ENCODE peak calls at places on chromosomes 2 and 18, in four cellular contexts. F is fibroblast of pulmonary artery, D is coronary artery, B is heart right ventricle. W is an unnamed sample.

GRCh38 chr2:82007051-82007664 is 1702.6 kb upstream of the LRRTM1 start:
- DNase-seq in F (no peak), D (no peak), B (no peak), W (no peak)

GRCh38 chr2:142462291-142462690 is 331.5 kb upstream of the LRP1B start:
- DNase-seq in F (no peak), D (no peak), B (no peak), W (no peak)

GRCh38 chr2:30408961-30409387 is 38.1 kb upstream of the LCLAT1 start:
- DNase-seq in F (peak; percentile 28), D (no peak), B (peak; percentile 37), W (peak; percentile 66)

GRCh38 chr2:85811173-85811849 is 57.5 kb downstream of the ATOH8 start:
- DNase-seq in F (peak; percentile 44), D (peak; percentile 73), B (peak; percentile 61), W (peak; percentile 62)

GRCh38 chr2:10466801-10467200 is 18.7 kb upstream of the ODC1 start:
- DNase-seq in F (no peak), D (no peak), B (no peak), W (no peak)

GRCh38 chr2:118417417-118418125 is 329.3 kb downstream of the INSIG2 start:
- DNase-seq in F (peak; percentile 2), D (no peak), B (no peak), W (peak; percentile 87)

GRCh38 chr2:204015118-204015842 is 78.7 kb downstream of the ICOS start:
- DNase-seq in F (no peak), D (no peak), B (no peak), W (no peak)

GRCh38 chr2:240991378-240992263 is 6.8 kb upstream of the SNED1 start:
- DNase-seq in F (peak; percentile 94), D (peak; percentile 97), B (peak; percentile 83), W (peak; percentile 98)

GRCh38 chr2:109339519-109339991 is 210.6 kb downstream of the SH3RF3 start:
- DNase-seq in F (peak; percentile 76), D (peak; percentile 47), B (no peak), W (peak; percentile 91)

GRCh38 chr2:3641841-3642421 is 16.1 kb upstream of the ALLC start:
- DNase-seq in F (peak; percentile 68), D (peak; percentile 65), B (peak; percentile 3), W (peak; percentile 40)

GRCh38 chr2:74584088-74584645 is 29.6 kb downstream of the DOK1 start:
- DNase-seq in F (peak; percentile 35), D (no peak), B (no peak), W (peak; percentile 68)

GRCh38 chr18:37122877-37123276 is 293.9 kb downstream of the KIAA1328 start:
- DNase-seq in F (no peak), D (no peak), B (no peak), W (no peak)

GRCh38 chr2:49044680-49045079 is 109.6 kb downstream of the FSHR start:
- DNase-seq in F (peak; percentile 3), D (no peak), B (no peak), W (no peak)

GRCh38 chr2:240817496-240818292 is 2.3 kb downstream of the KIF1A start:
- DNase-seq in F (no peak), D (peak; percentile 52), B (no peak), W (no peak)

GRCh38 chr2:8662239-8662879 is 19.5 kb upstream of the ID2 start:
- DNase-seq in F (peak; percentile 53), D (peak; percentile 46), B (no peak), W (peak; percentile 92)

GRCh38 chr2:234289789-234290188 is 207.1 kb downstream of the ARL4C start:
- DNase-seq in F (peak; percentile 68), D (no peak), B (no peak), W (peak; percentile 87)

GRCh38 chr2:238065447-238065846 is 4.6 kb downstream of the SCLY start:
- DNase-seq in F (no peak), D (no peak), B (no peak), W (no peak)

GRCh38 chr18:21069468-21069867 is 42.1 kb downstream of the ROCK1 start:
- DNase-seq in F (no peak), D (no peak), B (no peak), W (no peak)

GRCh38 chr2:12317853-12318426 is 398.8 kb upstream of the TRIB2 start:
- DNase-seq in F (peak; percentile 89), D (no peak), B (no peak), W (peak; percentile 98)

DNA sequence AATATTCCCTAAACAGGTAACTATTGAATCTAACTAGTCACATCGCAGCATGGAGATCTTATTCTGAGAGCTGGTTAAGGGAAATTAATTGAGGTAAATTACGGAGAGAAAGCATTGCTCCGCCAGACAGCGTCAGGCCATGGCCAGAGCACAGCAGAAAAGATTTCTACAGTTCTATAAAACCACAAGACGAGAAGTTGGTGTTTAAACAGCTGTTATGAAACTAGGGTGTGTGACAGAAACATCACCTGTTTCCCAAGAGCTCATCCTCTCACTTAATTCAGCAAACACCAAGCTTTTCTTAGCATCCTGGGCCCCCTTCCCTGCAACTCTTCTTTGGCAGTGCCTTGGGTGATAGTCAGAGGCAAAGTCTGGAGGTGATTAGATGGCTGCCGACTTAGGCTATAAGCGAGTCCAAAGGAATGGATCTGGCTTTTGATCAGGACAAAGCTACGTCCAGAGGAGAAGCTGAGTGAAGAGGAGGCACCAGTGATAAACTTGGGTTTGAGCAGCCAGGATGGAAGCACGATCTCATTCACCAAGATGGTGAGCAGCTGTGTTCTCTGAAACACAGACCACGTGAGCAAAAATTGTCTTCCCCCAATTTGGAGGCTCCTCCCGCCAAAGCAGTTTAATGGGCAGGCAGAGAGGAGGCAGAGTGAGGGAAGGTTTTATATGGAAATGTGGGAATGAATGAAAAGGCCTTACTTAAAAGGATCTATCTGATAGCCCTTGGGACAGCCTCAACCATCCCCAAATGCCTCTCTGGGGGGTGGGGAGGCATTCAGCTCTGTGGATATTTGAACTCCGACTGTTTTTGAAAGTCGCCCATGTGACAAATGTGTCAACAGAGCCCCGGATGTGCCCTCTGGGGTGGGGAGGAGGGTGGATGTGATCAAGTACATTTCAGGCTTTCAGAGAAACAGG is 57.8 kb downstream of the PKDCC start:
- DNase-seq in F (peak; percentile 39), D (no peak), B (peak; percentile 51), W (no peak)
- H3K4me3 ChIP-seq in F (no peak overlapping the region), D (no peak overlapping the region), B (peak overlapping the region; percentile 2), W (no peak overlapping the region)

GRCh38 chr18:59996370-59996966 is 96.7 kb downstream of the PMAIP1 start:
- DNase-seq in F (peak; percentile 68), D (no peak), B (no peak), W (peak; percentile 58)
- TF ChIP-seq CTCF in F (peak; percentile 83), D (no peak), B (peak; percentile 45), W (peak; percentile 88)

DNA sequence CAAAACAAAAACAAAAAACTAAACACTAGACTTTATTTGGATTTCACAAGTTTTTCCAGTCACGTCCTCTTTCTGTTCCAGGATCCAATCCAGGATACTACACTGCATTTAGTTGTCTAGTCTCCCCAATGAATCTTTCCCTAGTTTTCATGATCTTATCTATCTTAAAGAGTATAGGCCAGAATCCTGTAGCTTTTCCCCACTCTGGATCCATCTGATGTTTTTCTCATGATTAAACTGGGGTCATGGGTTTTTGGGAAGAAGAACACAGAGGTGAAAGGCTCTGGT is 178.8 kb upstream of the RASGRP3 start:
- DNase-seq in F (no peak), D (no peak), B (no peak), W (no peak)
- H3K4me3 ChIP-seq in F (no peak overlapping the region), D (peak overlapping the region; percentile 4), B (no peak overlapping the region), W (no peak overlapping the region)

GRCh38 chr2:215912299-215912842 is 101.0 kb downstream of the MREG start:
- DNase-seq in F (no peak), D (no peak), B (no peak), W (no peak)
- TF ChIP-seq CTCF in F (peak; percentile 32), D (no peak), B (no peak), W (peak; percentile 18)

DNA sequence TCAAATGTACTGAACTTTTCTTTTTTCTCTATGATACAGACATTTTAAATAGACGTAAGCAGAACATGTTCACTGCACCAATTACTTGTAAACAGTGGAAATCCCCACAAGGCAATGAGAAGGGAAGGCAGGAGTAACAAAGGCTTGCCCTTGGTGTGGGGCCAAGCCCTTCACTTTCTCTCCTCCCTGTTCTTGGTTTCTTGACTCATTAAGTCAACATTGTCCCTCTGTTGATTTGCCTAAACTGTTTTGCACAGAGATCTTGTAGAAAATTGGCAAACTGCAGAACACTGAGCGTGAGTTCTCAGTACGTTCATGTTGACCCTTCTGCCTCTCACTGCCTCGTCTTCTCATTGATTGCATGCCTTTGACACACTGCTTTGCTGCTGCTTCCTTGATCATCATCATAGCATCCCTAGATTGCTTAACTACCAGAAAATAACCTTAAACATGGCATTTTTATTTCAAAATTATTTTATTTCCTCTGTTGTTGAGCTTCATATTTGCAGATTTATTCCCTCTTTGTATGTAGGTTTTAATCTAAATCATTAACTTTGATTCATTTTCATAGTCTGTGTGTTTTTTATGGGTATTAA is 257.7 kb downstream of the PTGR3 start:
- DNase-seq in F (peak; percentile 95), D (no peak), B (peak; percentile 13), W (peak; percentile 99)
- H3K4me3 ChIP-seq in F (no peak overlapping the region), D (no peak overlapping the region), B (no peak overlapping the region), W (no peak overlapping the region)

DNA sequence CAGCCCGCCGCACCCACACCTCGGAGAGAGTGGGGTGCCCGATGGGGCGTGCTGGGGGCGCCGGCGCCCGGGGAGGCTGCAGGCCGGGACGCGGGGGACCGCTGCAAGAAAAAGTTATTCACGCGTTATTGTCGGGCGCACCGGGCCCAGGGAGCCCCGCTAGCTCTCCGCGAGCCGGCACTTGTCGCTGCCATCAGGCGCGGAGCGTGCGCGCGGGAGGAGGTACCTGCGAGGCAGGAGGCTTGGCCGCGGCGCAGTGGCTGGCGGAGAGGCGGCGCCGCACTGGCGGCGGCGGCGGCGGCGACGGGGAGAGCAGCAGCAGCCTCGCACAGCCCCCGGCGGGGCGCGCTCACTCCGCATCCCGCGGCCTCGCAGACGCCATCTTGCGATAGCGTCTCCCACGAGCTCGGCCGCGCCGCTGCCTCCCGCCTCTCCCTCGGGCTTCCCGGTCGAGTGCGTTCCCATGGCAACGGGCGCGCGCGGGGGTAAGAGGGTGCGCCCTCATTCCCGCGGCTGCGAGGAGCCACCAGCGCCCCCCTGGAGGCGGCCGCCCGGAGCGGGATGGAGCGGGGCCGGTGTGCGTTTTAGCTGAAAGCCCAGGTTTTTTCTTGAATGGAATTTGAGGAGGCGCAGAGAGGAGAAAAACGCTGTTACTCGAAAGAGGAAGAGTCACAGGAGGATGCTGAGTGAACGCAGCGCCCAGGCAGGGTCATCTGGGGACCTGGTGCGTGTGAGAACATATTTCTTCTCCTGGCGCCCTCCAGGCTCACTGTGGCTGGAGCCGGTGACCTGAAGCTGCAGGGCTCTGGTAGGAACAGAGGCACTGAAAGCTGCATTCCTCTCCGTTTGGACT is at the start of gene CHN1:
- DNase-seq in F (peak; percentile 59), D (peak; percentile 77), B (peak; percentile 84), W (peak; percentile 54)
- TF ChIP-seq CTCF in F (no peak), D (no peak), B (peak; percentile 51), W (no peak)

W was measured in fibroblast of mammary gland.